ENCODE peak calls at places on chromosomes 3 and 15, in four cellular contexts. One of them, this sample, is unnamed.

GRCh38 chr15:42919794-42920280 is 741 bp downstream of the TTBK2 start:
- DNase-seq in GM13977: no peak
- DNase-seq in fibroblast of villous mesenchyme: peak
- DNase-seq in cardiac fibroblast: peak
- DNase-seq in this sample: no peak

GRCh38 chr3:69410301-69410700 is 24.4 kb upstream of the FRMD4B start:
- DNase-seq in cardiac fibroblast: peak
- DNase-seq in fibroblast of villous mesenchyme: peak
- DNase-seq in GM13977: peak
- DNase-seq in this sample: no peak

GRCh38 chr3:182036382-182036781 is 324.7 kb downstream of the SOX2 start:
- DNase-seq in GM13977: no peak
- DNase-seq in fibroblast of villous mesenchyme: no peak
- DNase-seq in cardiac fibroblast: no peak
- DNase-seq in this sample: no peak

GRCh38 chr15:94749848-94750617 is 518.7 kb downstream of the MCTP2 start:
- DNase-seq in fibroblast of villous mesenchyme: peak
- DNase-seq in GM13977: no peak
- DNase-seq in cardiac fibroblast: no peak
- DNase-seq in this sample: no peak

GRCh38 chr3:40086890-40087884 is 222.3 kb upstream of the EIF1B start:
- DNase-seq in cardiac fibroblast: no peak
- DNase-seq in fibroblast of villous mesenchyme: no peak
- DNase-seq in GM13977: no peak
- DNase-seq in this sample: no peak

GRCh38 chr3:78736863-78737262 is 1030.9 kb downstream of the ROBO1 start:
- DNase-seq in fibroblast of villous mesenchyme: peak
- DNase-seq in cardiac fibroblast: peak
- DNase-seq in GM13977: peak
- DNase-seq in this sample: no peak

GRCh38 chr3:13657660-13658435 is 108.9 kb downstream of the FBLN2 start:
- DNase-seq in GM13977: peak
- DNase-seq in cardiac fibroblast: peak
- DNase-seq in fibroblast of villous mesenchyme: peak
- DNase-seq in this sample: peak

GRCh38 chr3:24523195-24523594 is 28.5 kb upstream of the THRB start:
- DNase-seq in GM13977: no peak
- DNase-seq in cardiac fibroblast: no peak
- DNase-seq in fibroblast of villous mesenchyme: no peak
- DNase-seq in this sample: no peak

GRCh38 chr15:73564255-73564654 is 68.9 kb downstream of the NPTN start:
- DNase-seq in GM13977: no peak
- DNase-seq in fibroblast of villous mesenchyme: peak
- DNase-seq in cardiac fibroblast: peak
- DNase-seq in this sample: no peak

GRCh38 chr3:164451083-164451910 is 627.0 kb downstream of the SI start:
- DNase-seq in cardiac fibroblast: peak
- DNase-seq in GM13977: no peak
- DNase-seq in fibroblast of villous mesenchyme: no peak
- DNase-seq in this sample: no peak

GRCh38 chr3:161423911-161424522 is 52.7 kb upstream of the SPTSSB start:
- DNase-seq in fibroblast of villous mesenchyme: peak
- DNase-seq in cardiac fibroblast: peak
- DNase-seq in GM13977: peak
- DNase-seq in this sample: peak

GRCh38 chr15:98503970-98504369 is 144.4 kb upstream of the IGF1R start:
- DNase-seq in fibroblast of villous mesenchyme: peak
- DNase-seq in cardiac fibroblast: peak
- DNase-seq in GM13977: no peak
- DNase-seq in this sample: no peak

GRCh38 chr15:75945953-75946352 is 42.3 kb downstream of the FBXO22 start:
- DNase-seq in fibroblast of villous mesenchyme: peak
- DNase-seq in cardiac fibroblast: peak
- DNase-seq in GM13977: no peak
- DNase-seq in this sample: no peak

GRCh38 chr15:25971053-25971452 is 107.9 kb upstream of the ATP10A start:
- DNase-seq in GM13977: no peak
- DNase-seq in fibroblast of villous mesenchyme: no peak
- DNase-seq in cardiac fibroblast: no peak
- DNase-seq in this sample: no peak

GRCh38 chr3:98457543-98457942 is 5.5 kb upstream of the OR5K1 start:
- DNase-seq in cardiac fibroblast: no peak
- DNase-seq in fibroblast of villous mesenchyme: no peak
- DNase-seq in GM13977: no peak
- DNase-seq in this sample: no peak
- TF ChIP-seq CTCF in cardiac fibroblast: no peak
- TF ChIP-seq CTCF in fibroblast of villous mesenchyme: no peak
- TF ChIP-seq CTCF in GM13977: no peak
- TF ChIP-seq CTCF in this sample: no peak

DNA sequence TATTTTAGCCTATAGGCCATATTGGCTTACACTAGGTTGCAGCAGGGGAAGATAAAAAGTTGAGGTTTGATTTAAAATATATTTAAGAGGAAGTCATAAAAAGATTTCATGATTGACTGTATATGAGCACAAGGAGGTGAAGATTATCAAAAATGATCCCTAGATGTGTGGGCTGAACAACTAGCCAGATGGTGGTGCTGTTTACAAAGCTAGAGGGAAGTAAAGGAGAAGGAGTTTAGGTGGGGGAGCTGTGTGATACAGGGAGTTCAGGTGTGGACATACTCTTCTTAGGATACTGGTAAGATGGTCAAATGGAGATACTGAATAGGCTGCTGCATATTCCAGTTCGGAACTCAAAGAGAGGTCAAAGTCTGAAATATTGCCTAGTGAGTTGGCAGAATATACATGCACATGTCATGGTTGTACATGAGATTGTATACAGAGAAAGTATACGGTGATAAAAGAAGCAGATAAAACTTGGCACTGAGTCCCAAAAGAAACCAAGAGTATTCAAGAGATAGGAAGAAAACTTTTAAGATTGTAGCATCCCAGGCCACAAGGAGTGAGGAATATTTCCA is 727.8 kb downstream of the NLGN1 start:
- DNase-seq in cardiac fibroblast: peak
- DNase-seq in GM13977: peak
- DNase-seq in fibroblast of villous mesenchyme: peak
- DNase-seq in this sample: no peak
- TF ChIP-seq CTCF in cardiac fibroblast: peak
- TF ChIP-seq CTCF in GM13977: peak
- TF ChIP-seq CTCF in fibroblast of villous mesenchyme: peak
- TF ChIP-seq CTCF in this sample: peak

DNA sequence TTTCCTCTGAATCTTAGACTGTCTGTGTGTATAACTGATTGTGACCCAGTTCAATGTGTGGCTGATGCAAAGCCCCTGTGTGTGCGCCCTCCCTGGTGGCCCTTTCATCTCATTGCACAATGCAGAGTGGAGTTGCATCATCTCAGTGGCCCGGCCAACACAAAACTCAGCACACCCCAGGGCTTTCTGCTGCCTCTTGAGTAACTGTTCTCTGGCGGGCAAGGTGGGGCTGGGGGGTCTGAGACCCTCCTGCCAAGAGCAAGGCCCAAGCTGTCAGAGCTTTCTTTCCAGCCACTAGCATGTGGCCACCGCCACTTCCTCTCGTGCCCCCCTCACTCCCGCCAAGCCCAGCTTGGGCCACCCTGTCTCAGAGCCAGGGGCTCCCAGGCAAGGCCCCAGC is 80.7 kb upstream of the ALDH1L1 start:
- DNase-seq in cardiac fibroblast: peak
- DNase-seq in GM13977: no peak
- DNase-seq in fibroblast of villous mesenchyme: peak
- DNase-seq in this sample: no peak
- TF ChIP-seq CTCF in cardiac fibroblast: peak
- TF ChIP-seq CTCF in GM13977: no peak
- TF ChIP-seq CTCF in fibroblast of villous mesenchyme: no peak
- TF ChIP-seq CTCF in this sample: no peak

DNA sequence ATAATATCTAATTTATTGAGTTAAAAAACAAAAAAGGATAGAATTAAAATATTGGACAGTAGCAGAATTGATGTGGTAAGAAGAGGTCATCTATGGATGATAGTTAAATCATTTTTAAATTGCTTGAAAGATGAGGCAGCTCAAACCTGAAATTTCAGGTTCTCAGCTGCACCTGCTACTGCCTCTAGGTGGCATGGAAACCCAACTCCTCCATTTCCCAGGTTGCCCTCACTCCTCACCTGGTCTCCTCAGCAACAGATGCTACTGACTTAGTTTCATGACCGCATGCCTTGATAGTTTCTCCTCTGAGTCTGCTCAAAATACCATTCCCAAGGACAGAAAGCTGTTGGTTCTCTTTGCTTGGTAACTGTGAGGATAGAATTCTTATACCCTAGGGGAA is 148.1 kb downstream of the ABHD5 start:
- DNase-seq in fibroblast of villous mesenchyme: no peak
- DNase-seq in GM13977: no peak
- DNase-seq in cardiac fibroblast: no peak
- DNase-seq in this sample: no peak
- TF ChIP-seq CTCF in fibroblast of villous mesenchyme: no peak
- TF ChIP-seq CTCF in GM13977: peak
- TF ChIP-seq CTCF in cardiac fibroblast: no peak
- TF ChIP-seq CTCF in this sample: no peak

GRCh38 chr3:44661189-44661588 is 12.7 kb downstream of the ZNF35 start:
- DNase-seq in GM13977: no peak
- DNase-seq in cardiac fibroblast: no peak
- DNase-seq in fibroblast of villous mesenchyme: no peak
- DNase-seq in this sample: no peak
- TF ChIP-seq CTCF in GM13977: peak
- TF ChIP-seq CTCF in cardiac fibroblast: peak
- TF ChIP-seq CTCF in fibroblast of villous mesenchyme: peak
- TF ChIP-seq CTCF in this sample: no peak

GRCh38 chr15:54594115-54594514 is 602.6 kb downstream of the RSL24D1 start:
- DNase-seq in cardiac fibroblast: no peak
- DNase-seq in fibroblast of villous mesenchyme: no peak
- DNase-seq in GM13977: no peak
- DNase-seq in this sample: no peak
- TF ChIP-seq CTCF in cardiac fibroblast: no peak
- TF ChIP-seq CTCF in fibroblast of villous mesenchyme: no peak
- TF ChIP-seq CTCF in GM13977: no peak
- TF ChIP-seq CTCF in this sample: no peak

GRCh38 chr15:33994005-33994615 is 25.8 kb downstream of the CHRM5 start:
- DNase-seq in cardiac fibroblast: peak
- DNase-seq in fibroblast of villous mesenchyme: peak
- DNase-seq in GM13977: no peak
- DNase-seq in this sample: no peak
- TF ChIP-seq CTCF in cardiac fibroblast: peak
- TF ChIP-seq CTCF in fibroblast of villous mesenchyme: peak
- TF ChIP-seq CTCF in GM13977: peak
- TF ChIP-seq CTCF in this sample: peak

This sample was measured in D721Med.